ENCODE peak calls at places on chromosomes 6 and 20, in eight cellular contexts. One of them, this sample, is unnamed.

GRCh38 chr6:129624488-129624887 is 85.5 kb downstream of the ARHGAP18 start:
- DNase-seq in ACHN: no peak
- DNase-seq in fibroblast of the aortic adventitia: no peak
- DNase-seq in HFF-Myc: no peak
- DNase-seq in naive thymus-derived CD8-positive, alpha-beta T cell: no peak
- DNase-seq in Right ventricle myocardium superior: no peak
- DNase-seq in HFFc6: no peak
- DNase-seq in effector CD4-positive, alpha-beta T cell: no peak
- DNase-seq in this sample: no peak

GRCh38 chr6:26445934-26446667 is 5.8 kb downstream of the BTN3A3 start:
- DNase-seq in HFF-Myc: no peak
- DNase-seq in fibroblast of the aortic adventitia: no peak
- DNase-seq in naive thymus-derived CD8-positive, alpha-beta T cell: peak; percentile 13
- DNase-seq in effector CD4-positive, alpha-beta T cell: no peak
- DNase-seq in HFFc6: no peak
- DNase-seq in ACHN: no peak
- DNase-seq in Right ventricle myocardium superior: no peak
- DNase-seq in this sample: no peak

GRCh38 chr20:31573555-31574295 is 31.4 kb upstream of the ID1 start:
- DNase-seq in fibroblast of the aortic adventitia: peak; percentile 18
- DNase-seq in Right ventricle myocardium superior: no peak
- DNase-seq in naive thymus-derived CD8-positive, alpha-beta T cell: no peak
- DNase-seq in ACHN: no peak
- DNase-seq in effector CD4-positive, alpha-beta T cell: no peak
- DNase-seq in HFFc6: no peak
- DNase-seq in HFF-Myc: no peak
- DNase-seq in this sample: no peak

GRCh38 chr6:12955996-12956395 is 239.4 kb downstream of the PHACTR1 start:
- DNase-seq in HFFc6: no peak
- DNase-seq in effector CD4-positive, alpha-beta T cell: no peak
- DNase-seq in fibroblast of the aortic adventitia: no peak
- DNase-seq in ACHN: no peak
- DNase-seq in naive thymus-derived CD8-positive, alpha-beta T cell: no peak
- DNase-seq in HFF-Myc: no peak
- DNase-seq in Right ventricle myocardium superior: no peak
- DNase-seq in this sample: no peak

GRCh38 chr20:42652261-42652660 is 537.4 kb downstream of the PTPRT start:
- DNase-seq in HFF-Myc: no peak
- DNase-seq in effector CD4-positive, alpha-beta T cell: no peak
- DNase-seq in ACHN: no peak
- DNase-seq in fibroblast of the aortic adventitia: no peak
- DNase-seq in HFFc6: no peak
- DNase-seq in naive thymus-derived CD8-positive, alpha-beta T cell: no peak
- DNase-seq in Right ventricle myocardium superior: no peak
- DNase-seq in this sample: no peak

GRCh38 chr20:54025166-54025835 is 45.1 kb downstream of the BCAS1 start:
- DNase-seq in fibroblast of the aortic adventitia: peak; percentile 72
- DNase-seq in naive thymus-derived CD8-positive, alpha-beta T cell: no peak
- DNase-seq in ACHN: peak; percentile 67
- DNase-seq in HFF-Myc: no peak
- DNase-seq in effector CD4-positive, alpha-beta T cell: no peak
- DNase-seq in Right ventricle myocardium superior: no peak
- DNase-seq in HFFc6: no peak
- DNase-seq in this sample: no peak

GRCh38 chr20:59165794-59166709 is 2.4 kb downstream of the ZNF831 start:
- DNase-seq in HFFc6: no peak
- DNase-seq in ACHN: no peak
- DNase-seq in Right ventricle myocardium superior: no peak
- DNase-seq in naive thymus-derived CD8-positive, alpha-beta T cell: peak; percentile 54
- DNase-seq in fibroblast of the aortic adventitia: no peak
- DNase-seq in HFF-Myc: no peak
- DNase-seq in effector CD4-positive, alpha-beta T cell: peak; percentile 39
- DNase-seq in this sample: no peak

GRCh38 chr6:163298079-163298807 is 116.3 kb upstream of the QKI start:
- DNase-seq in naive thymus-derived CD8-positive, alpha-beta T cell: no peak
- DNase-seq in HFFc6: no peak
- DNase-seq in HFF-Myc: no peak
- DNase-seq in effector CD4-positive, alpha-beta T cell: no peak
- DNase-seq in fibroblast of the aortic adventitia: no peak
- DNase-seq in Right ventricle myocardium superior: no peak
- DNase-seq in ACHN: no peak
- DNase-seq in this sample: no peak

GRCh38 chr20:25054995-25055629 is 2.8 kb downstream of the ACSS1 start:
- DNase-seq in ACHN: peak; percentile 11
- DNase-seq in naive thymus-derived CD8-positive, alpha-beta T cell: no peak
- DNase-seq in Right ventricle myocardium superior: no peak
- DNase-seq in effector CD4-positive, alpha-beta T cell: no peak
- DNase-seq in HFF-Myc: no peak
- DNase-seq in HFFc6: peak; percentile 22
- DNase-seq in fibroblast of the aortic adventitia: peak; percentile 47
- DNase-seq in this sample: peak; percentile 30

GRCh38 chr20:51378171-51378928 is 164.2 kb downstream of the NFATC2 start:
- DNase-seq in HFF-Myc: no peak
- DNase-seq in ACHN: no peak
- DNase-seq in HFFc6: no peak
- DNase-seq in effector CD4-positive, alpha-beta T cell: no peak
- DNase-seq in naive thymus-derived CD8-positive, alpha-beta T cell: no peak
- DNase-seq in fibroblast of the aortic adventitia: no peak
- DNase-seq in Right ventricle myocardium superior: no peak
- DNase-seq in this sample: no peak

GRCh38 chr6:106187424-106187982 is 101.4 kb downstream of the PRDM1 start:
- DNase-seq in naive thymus-derived CD8-positive, alpha-beta T cell: no peak
- DNase-seq in Right ventricle myocardium superior: no peak
- DNase-seq in effector CD4-positive, alpha-beta T cell: no peak
- DNase-seq in ACHN: no peak
- DNase-seq in HFFc6: no peak
- DNase-seq in HFF-Myc: no peak
- DNase-seq in fibroblast of the aortic adventitia: no peak
- DNase-seq in this sample: no peak

GRCh38 chr20:57006411-57007170 is 259.9 kb downstream of the BMP7 start:
- DNase-seq in fibroblast of the aortic adventitia: no peak
- DNase-seq in effector CD4-positive, alpha-beta T cell: no peak
- DNase-seq in ACHN: no peak
- DNase-seq in HFFc6: no peak
- DNase-seq in Right ventricle myocardium superior: no peak
- DNase-seq in HFF-Myc: no peak
- DNase-seq in naive thymus-derived CD8-positive, alpha-beta T cell: no peak
- DNase-seq in this sample: no peak

GRCh38 chr6:23650676-23651075 is 475.3 kb upstream of the NRSN1 start:
- DNase-seq in effector CD4-positive, alpha-beta T cell: no peak
- DNase-seq in naive thymus-derived CD8-positive, alpha-beta T cell: no peak
- DNase-seq in HFFc6: no peak
- DNase-seq in HFF-Myc: no peak
- DNase-seq in fibroblast of the aortic adventitia: no peak
- DNase-seq in Right ventricle myocardium superior: no peak
- DNase-seq in ACHN: no peak
- DNase-seq in this sample: no peak

GRCh38 chr6:24537771-24538385 is 43.1 kb downstream of the ALDH5A1 start:
- DNase-seq in fibroblast of the aortic adventitia: no peak
- DNase-seq in HFFc6: peak; percentile 5
- DNase-seq in effector CD4-positive, alpha-beta T cell: no peak
- DNase-seq in Right ventricle myocardium superior: no peak
- DNase-seq in HFF-Myc: no peak
- DNase-seq in naive thymus-derived CD8-positive, alpha-beta T cell: no peak
- DNase-seq in ACHN: no peak
- DNase-seq in this sample: no peak

GRCh38 chr6:33014841-33015634 is 5.6 kb upstream of the HLA-DOA start:
- DNase-seq in effector CD4-positive, alpha-beta T cell: peak; percentile 43
- DNase-seq in HFFc6: peak; percentile 72
- DNase-seq in ACHN: peak; percentile 69
- DNase-seq in Right ventricle myocardium superior: no peak
- DNase-seq in fibroblast of the aortic adventitia: peak; percentile 93
- DNase-seq in naive thymus-derived CD8-positive, alpha-beta T cell: peak; percentile 79
- DNase-seq in HFF-Myc: peak; percentile 76
- DNase-seq in this sample: no peak

GRCh38 chr20:49123982-49124381 is 64.2 kb downstream of the STAU1 start:
- DNase-seq in HFF-Myc: no peak
- DNase-seq in naive thymus-derived CD8-positive, alpha-beta T cell: no peak
- DNase-seq in ACHN: no peak
- DNase-seq in fibroblast of the aortic adventitia: no peak
- DNase-seq in HFFc6: no peak
- DNase-seq in Right ventricle myocardium superior: no peak
- DNase-seq in effector CD4-positive, alpha-beta T cell: no peak
- DNase-seq in this sample: no peak

GRCh38 chr20:7090001-7090400 is 322.5 kb downstream of the BMP2 start:
- DNase-seq in HFFc6: no peak
- DNase-seq in HFF-Myc: no peak
- DNase-seq in Right ventricle myocardium superior: no peak
- DNase-seq in ACHN: no peak
- DNase-seq in effector CD4-positive, alpha-beta T cell: no peak
- DNase-seq in fibroblast of the aortic adventitia: no peak
- DNase-seq in naive thymus-derived CD8-positive, alpha-beta T cell: no peak
- DNase-seq in this sample: no peak

GRCh38 chr6:147287869-147288271 is 83.7 kb downstream of the STXBP5 start:
- DNase-seq in effector CD4-positive, alpha-beta T cell: no peak
- DNase-seq in Right ventricle myocardium superior: no peak
- DNase-seq in ACHN: peak; percentile 54
- DNase-seq in HFFc6: peak; percentile 40
- DNase-seq in fibroblast of the aortic adventitia: peak; percentile 70
- DNase-seq in naive thymus-derived CD8-positive, alpha-beta T cell: no peak
- DNase-seq in HFF-Myc: no peak
- DNase-seq in this sample: no peak

GRCh38 chr6:133526436-133526835 is 285.3 kb downstream of the EYA4 start:
- DNase-seq in Right ventricle myocardium superior: no peak
- DNase-seq in effector CD4-positive, alpha-beta T cell: no peak
- DNase-seq in HFF-Myc: no peak
- DNase-seq in fibroblast of the aortic adventitia: no peak
- DNase-seq in ACHN: no peak
- DNase-seq in HFFc6: no peak
- DNase-seq in naive thymus-derived CD8-positive, alpha-beta T cell: no peak
- DNase-seq in this sample: no peak

GRCh38 chr6:133040025-133040838 is 200.9 kb upstream of the EYA4 start:
- DNase-seq in effector CD4-positive, alpha-beta T cell: no peak
- DNase-seq in naive thymus-derived CD8-positive, alpha-beta T cell: peak; percentile 2
- DNase-seq in fibroblast of the aortic adventitia: peak; percentile 16
- DNase-seq in HFFc6: no peak
- DNase-seq in ACHN: peak; percentile 15
- DNase-seq in HFF-Myc: no peak
- DNase-seq in Right ventricle myocardium superior: no peak
- DNase-seq in this sample: no peak

GRCh38 chr6:116827561-116828240 is 1.2 kb downstream of the GPRC6A start:
- DNase-seq in Right ventricle myocardium superior: no peak
- DNase-seq in ACHN: peak; percentile 34
- DNase-seq in effector CD4-positive, alpha-beta T cell: no peak
- DNase-seq in HFFc6: no peak
- DNase-seq in naive thymus-derived CD8-positive, alpha-beta T cell: no peak
- DNase-seq in HFF-Myc: no peak
- DNase-seq in fibroblast of the aortic adventitia: no peak
- DNase-seq in this sample: no peak

GRCh38 chr20:50101281-50101680 is 11.7 kb downstream of the UBE2V1 start:
- DNase-seq in HFFc6: no peak
- DNase-seq in ACHN: no peak
- DNase-seq in fibroblast of the aortic adventitia: no peak
- DNase-seq in naive thymus-derived CD8-positive, alpha-beta T cell: no peak
- DNase-seq in effector CD4-positive, alpha-beta T cell: no peak
- DNase-seq in HFF-Myc: no peak
- DNase-seq in Right ventricle myocardium superior: no peak
- DNase-seq in this sample: no peak

GRCh38 chr20:46838002-46838401 is 56.6 kb upstream of the EYA2 start:
- DNase-seq in effector CD4-positive, alpha-beta T cell: no peak
- DNase-seq in Right ventricle myocardium superior: no peak
- DNase-seq in fibroblast of the aortic adventitia: no peak
- DNase-seq in HFF-Myc: no peak
- DNase-seq in HFFc6: no peak
- DNase-seq in naive thymus-derived CD8-positive, alpha-beta T cell: no peak
- DNase-seq in ACHN: no peak
- DNase-seq in this sample: no peak

GRCh38 chr6:132253906-132254305 is 147.4 kb downstream of the MOXD1 start:
- DNase-seq in HFF-Myc: no peak
- DNase-seq in ACHN: no peak
- DNase-seq in effector CD4-positive, alpha-beta T cell: no peak
- DNase-seq in Right ventricle myocardium superior: no peak
- DNase-seq in fibroblast of the aortic adventitia: peak; percentile 25
- DNase-seq in HFFc6: no peak
- DNase-seq in naive thymus-derived CD8-positive, alpha-beta T cell: no peak
- DNase-seq in this sample: no peak

GRCh38 chr6:144898052-144898689 is 613.0 kb downstream of the UTRN start:
- DNase-seq in ACHN: peak; percentile 42
- DNase-seq in fibroblast of the aortic adventitia: peak; percentile 36
- DNase-seq in HFFc6: peak; percentile 67
- DNase-seq in Right ventricle myocardium superior: no peak
- DNase-seq in naive thymus-derived CD8-positive, alpha-beta T cell: no peak
- DNase-seq in effector CD4-positive, alpha-beta T cell: no peak
- DNase-seq in HFF-Myc: no peak
- DNase-seq in this sample: no peak

GRCh38 chr6:143872211-143872610 is 7.9 kb downstream of the ZC2HC1B start:
- DNase-seq in HFF-Myc: no peak
- DNase-seq in ACHN: no peak
- DNase-seq in Right ventricle myocardium superior: no peak
- DNase-seq in HFFc6: no peak
- DNase-seq in naive thymus-derived CD8-positive, alpha-beta T cell: no peak
- DNase-seq in fibroblast of the aortic adventitia: peak; percentile 12
- DNase-seq in effector CD4-positive, alpha-beta T cell: no peak
- DNase-seq in this sample: no peak

GRCh38 chr6:149483302-149483701 is 1.5 kb downstream of the ZC3H12D start:
- DNase-seq in fibroblast of the aortic adventitia: no peak
- DNase-seq in naive thymus-derived CD8-positive, alpha-beta T cell: no peak
- DNase-seq in HFFc6: no peak
- DNase-seq in HFF-Myc: no peak
- DNase-seq in effector CD4-positive, alpha-beta T cell: no peak
- DNase-seq in ACHN: no peak
- DNase-seq in Right ventricle myocardium superior: no peak
- DNase-seq in this sample: no peak

GRCh38 chr20:57397004-57397692 is 6.0 kb downstream of the RBM38 start:
- DNase-seq in Right ventricle myocardium superior: peak; percentile 30
- DNase-seq in ACHN: no peak
- DNase-seq in HFFc6: no peak
- DNase-seq in effector CD4-positive, alpha-beta T cell: no peak
- DNase-seq in naive thymus-derived CD8-positive, alpha-beta T cell: no peak
- DNase-seq in HFF-Myc: no peak
- DNase-seq in fibroblast of the aortic adventitia: no peak
- DNase-seq in this sample: peak; percentile 14

GRCh38 chr20:38485041-38485440 is 12.4 kb downstream of the RALGAPB start:
- DNase-seq in effector CD4-positive, alpha-beta T cell: no peak
- DNase-seq in Right ventricle myocardium superior: no peak
- DNase-seq in naive thymus-derived CD8-positive, alpha-beta T cell: no peak
- DNase-seq in HFF-Myc: no peak
- DNase-seq in ACHN: no peak
- DNase-seq in HFFc6: no peak
- DNase-seq in fibroblast of the aortic adventitia: no peak
- DNase-seq in this sample: no peak

This sample was measured in left cardiac atrium.